ENCODE peak calls at places on chromosomes 7 and 10, in five cellular contexts. One of them, this sample, is unnamed.
A peak's percentile ranks its signal among the peaks of the same experiment; 100 is the strongest.

GRCh38 chr7:74025146-74025545 is 2.8 kb upstream of the ELN start:
- DNase-seq in GM04504: no peak
- DNase-seq in amniotic stem cell: no peak
- DNase-seq in heart left ventricle: no peak
- DNase-seq in A549: no peak
- DNase-seq in this sample: no peak

GRCh38 chr7:123966936-123967335 is 41.9 kb downstream of the SPAM1 start:
- DNase-seq in GM04504: no peak
- DNase-seq in amniotic stem cell: no peak
- DNase-seq in heart left ventricle: no peak
- DNase-seq in A549: no peak
- DNase-seq in this sample: no peak

GRCh38 chr7:27165089-27165654 is at the start of gene HOXA9:
- DNase-seq in GM04504: peak; percentile 95
- DNase-seq in amniotic stem cell: no peak
- DNase-seq in heart left ventricle: peak; percentile 74
- DNase-seq in A549: no peak
- DNase-seq in this sample: no peak

GRCh38 chr7:12731214-12731656 is 43.8 kb downstream of the ARL4A start:
- DNase-seq in GM04504: no peak
- DNase-seq in amniotic stem cell: no peak
- DNase-seq in heart left ventricle: no peak
- DNase-seq in A549: no peak
- DNase-seq in this sample: no peak

GRCh38 chr10:69130251-69130650 is 6.3 kb downstream of the VPS26A start:
- DNase-seq in GM04504: no peak
- DNase-seq in amniotic stem cell: no peak
- DNase-seq in heart left ventricle: no peak
- DNase-seq in A549: no peak
- DNase-seq in this sample: no peak

GRCh38 chr7:125563964-125564529 is 634.4 kb upstream of the POT1 start:
- DNase-seq in GM04504: no peak
- DNase-seq in amniotic stem cell: no peak
- DNase-seq in heart left ventricle: no peak
- DNase-seq in A549: no peak
- DNase-seq in this sample: no peak

GRCh38 chr7:148286150-148286549 is 304.4 kb upstream of the C7orf33 start:
- DNase-seq in GM04504: no peak
- DNase-seq in amniotic stem cell: no peak
- DNase-seq in heart left ventricle: no peak
- DNase-seq in A549: no peak
- DNase-seq in this sample: no peak

GRCh38 chr10:71292624-71293445 is 26.2 kb upstream of the SLC29A3 start:
- DNase-seq in GM04504: no peak
- DNase-seq in amniotic stem cell: no peak
- DNase-seq in heart left ventricle: no peak
- DNase-seq in A549: no peak
- DNase-seq in this sample: no peak

GRCh38 chr7:98091061-98091460 is 15.6 kb upstream of the LMTK2 start:
- DNase-seq in GM04504: no peak
- DNase-seq in amniotic stem cell: no peak
- DNase-seq in heart left ventricle: no peak
- DNase-seq in A549: no peak
- DNase-seq in this sample: no peak

GRCh38 chr7:441713-442421 is 77.8 kb downstream of the PDGFA start:
- DNase-seq in GM04504: no peak
- DNase-seq in amniotic stem cell: no peak
- DNase-seq in heart left ventricle: no peak
- DNase-seq in A549: no peak
- DNase-seq in this sample: no peak

GRCh38 chr7:94188350-94188749 is 184.2 kb upstream of the BET1 start:
- DNase-seq in GM04504: no peak
- DNase-seq in amniotic stem cell: no peak
- DNase-seq in heart left ventricle: no peak
- DNase-seq in A549: no peak
- DNase-seq in this sample: no peak

GRCh38 chr7:91185771-91186170 is 78.5 kb upstream of the FZD1 start:
- DNase-seq in GM04504: no peak
- DNase-seq in amniotic stem cell: peak; percentile 70
- DNase-seq in heart left ventricle: no peak
- DNase-seq in A549: no peak
- DNase-seq in this sample: no peak

GRCh38 chr10:8584666-8585065 is 530.2 kb downstream of the GATA3 start:
- DNase-seq in GM04504: no peak
- DNase-seq in amniotic stem cell: no peak
- DNase-seq in heart left ventricle: no peak
- DNase-seq in A549: no peak
- DNase-seq in this sample: no peak

GRCh38 chr10:102451105-102451969 is at the start of gene C10orf95:
- DNase-seq in GM04504: no peak
- DNase-seq in amniotic stem cell: no peak
- DNase-seq in heart left ventricle: no peak
- DNase-seq in A549: no peak
- DNase-seq in this sample: no peak

GRCh38 chr7:47610506-47611044 is 28.7 kb upstream of the TNS3 start:
- DNase-seq in GM04504: peak; percentile 76
- DNase-seq in amniotic stem cell: no peak
- DNase-seq in heart left ventricle: peak; percentile 52
- DNase-seq in A549: peak; percentile 18
- DNase-seq in this sample: no peak

GRCh38 chr7:83611776-83612175 is 37.2 kb downstream of the SEMA3E start:
- DNase-seq in GM04504: no peak
- DNase-seq in amniotic stem cell: no peak
- DNase-seq in heart left ventricle: no peak
- DNase-seq in A549: no peak
- DNase-seq in this sample: no peak

GRCh38 chr7:116259821-116260440 is 49.6 kb downstream of the TES start:
- DNase-seq in GM04504: peak; percentile 51
- DNase-seq in amniotic stem cell: peak; percentile 31
- DNase-seq in heart left ventricle: no peak
- DNase-seq in A549: peak; percentile 55
- DNase-seq in this sample: no peak

GRCh38 chr10:75652136-75652535 is 220.7 kb downstream of the LRMDA start:
- DNase-seq in GM04504: no peak
- DNase-seq in amniotic stem cell: no peak
- DNase-seq in heart left ventricle: no peak
- DNase-seq in A549: no peak
- DNase-seq in this sample: no peak

GRCh38 chr10:124712704-124713407 is 31.3 kb downstream of the FAM53B start:
- DNase-seq in GM04504: no peak
- DNase-seq in amniotic stem cell: no peak
- DNase-seq in heart left ventricle: no peak
- DNase-seq in A549: no peak
- DNase-seq in this sample: no peak

GRCh38 chr7:75842836-75843446 is 29.3 kb upstream of the CCL24 start:
- DNase-seq in GM04504: peak; percentile 54
- DNase-seq in amniotic stem cell: peak; percentile 58
- DNase-seq in heart left ventricle: no peak
- DNase-seq in A549: peak; percentile 47
- DNase-seq in this sample: peak; percentile 47

GRCh38 chr10:42553064-42553407 is 85.3 kb downstream of the ZNF33B start:
- DNase-seq in GM04504: no peak
- DNase-seq in amniotic stem cell: no peak
- DNase-seq in heart left ventricle: no peak
- DNase-seq in A549: no peak
- DNase-seq in this sample: no peak

GRCh38 chr10:131848296-131848695 is 52.5 kb upstream of the PPP2R2D start:
- DNase-seq in GM04504: no peak
- DNase-seq in amniotic stem cell: no peak
- DNase-seq in heart left ventricle: no peak
- DNase-seq in A549: no peak
- DNase-seq in this sample: no peak

GRCh38 chr10:116444527-116445142 is 17.0 kb downstream of the PNLIPRP3 start:
- DNase-seq in GM04504: peak; percentile 3
- DNase-seq in amniotic stem cell: no peak
- DNase-seq in heart left ventricle: no peak
- DNase-seq in A549: peak; percentile 20
- DNase-seq in this sample: peak; percentile 5

GRCh38 chr7:36605261-36605660 is 119.0 kb downstream of the AOAH start:
- DNase-seq in GM04504: no peak
- DNase-seq in amniotic stem cell: no peak
- DNase-seq in heart left ventricle: no peak
- DNase-seq in A549: no peak
- DNase-seq in this sample: no peak

GRCh38 chr7:27064169-27064568 is 31.6 kb downstream of the HOXA1 start:
- DNase-seq in GM04504: no peak
- DNase-seq in amniotic stem cell: no peak
- DNase-seq in heart left ventricle: no peak
- DNase-seq in A549: no peak
- DNase-seq in this sample: no peak

GRCh38 chr7:101731502-101732084 is 85.8 kb upstream of the CUX1 start:
- DNase-seq in GM04504: no peak
- DNase-seq in amniotic stem cell: no peak
- DNase-seq in heart left ventricle: no peak
- DNase-seq in A549: no peak
- DNase-seq in this sample: no peak

GRCh38 chr7:108609643-108610042 is 40.0 kb downstream of the DNAJB9 start:
- DNase-seq in GM04504: no peak
- DNase-seq in amniotic stem cell: no peak
- DNase-seq in heart left ventricle: no peak
- DNase-seq in A549: no peak
- DNase-seq in this sample: no peak

GRCh38 chr7:4268040-4268965 is 413.8 kb upstream of the FOXK1 start:
- DNase-seq in GM04504: no peak
- DNase-seq in amniotic stem cell: no peak
- DNase-seq in heart left ventricle: no peak
- DNase-seq in A549: no peak
- DNase-seq in this sample: no peak

GRCh38 chr10:3357729-3358128 is 185.1 kb upstream of the PITRM1 start:
- DNase-seq in GM04504: no peak
- DNase-seq in amniotic stem cell: no peak
- DNase-seq in heart left ventricle: no peak
- DNase-seq in A549: no peak
- DNase-seq in this sample: no peak

GRCh38 chr10:106189254-106189653 is 975.3 kb downstream of the SORCS1 start:
- DNase-seq in GM04504: no peak
- DNase-seq in amniotic stem cell: no peak
- DNase-seq in heart left ventricle: no peak
- DNase-seq in A549: no peak
- DNase-seq in this sample: peak; percentile 7

GRCh38 chr10:12719365-12719764 is 282.1 kb downstream of the CCDC3 start:
- DNase-seq in GM04504: no peak
- DNase-seq in amniotic stem cell: no peak
- DNase-seq in heart left ventricle: no peak
- DNase-seq in A549: no peak
- DNase-seq in this sample: no peak

GRCh38 chr7:298375-298702 is 8.4 kb downstream of the FOXL3 start:
- DNase-seq in GM04504: no peak
- DNase-seq in amniotic stem cell: no peak
- DNase-seq in heart left ventricle: no peak
- DNase-seq in A549: no peak
- DNase-seq in this sample: no peak

GRCh38 chr10:326350-326749 is 191.1 kb downstream of the ZMYND11 start:
- DNase-seq in GM04504: no peak
- DNase-seq in amniotic stem cell: no peak
- DNase-seq in heart left ventricle: no peak
- DNase-seq in A549: no peak
- DNase-seq in this sample: no peak